ENCODE peak calls at places on chromosomes 1 and 21, in seven cellular contexts. One of them, this sample, is unnamed.

GRCh38 chr1:163071381-163072255 is 2.5 kb downstream of the RGS4 start:
- DNase-seq in spleen: no peak
- DNase-seq in HT-29: peak
- DNase-seq in fibroblast of lung: peak
- DNase-seq in stimulated activated CD4-positive, alpha-beta T cell treated with anti-CD3 and anti-CD28 coated beads, Interleukin-1b, Interleukin-23, amount 100 ng/mL, for 24 hours: peak
- DNase-seq in left kidney: peak
- DNase-seq in ELR: peak
- DNase-seq in this sample: peak

GRCh38 chr21:31698461-31698860 is 33.5 kb downstream of the SCAF4 start:
- DNase-seq in spleen: no peak
- DNase-seq in HT-29: no peak
- DNase-seq in fibroblast of lung: no peak
- DNase-seq in stimulated activated CD4-positive, alpha-beta T cell treated with anti-CD3 and anti-CD28 coated beads, Interleukin-1b, Interleukin-23, amount 100 ng/mL, for 24 hours: no peak
- DNase-seq in left kidney: no peak
- DNase-seq in ELR: no peak
- DNase-seq in this sample: no peak

GRCh38 chr1:240506176-240506575 is 105.8 kb downstream of the GREM2 start:
- DNase-seq in spleen: no peak
- DNase-seq in HT-29: no peak
- DNase-seq in fibroblast of lung: no peak
- DNase-seq in stimulated activated CD4-positive, alpha-beta T cell treated with anti-CD3 and anti-CD28 coated beads, Interleukin-1b, Interleukin-23, amount 100 ng/mL, for 24 hours: no peak
- DNase-seq in left kidney: no peak
- DNase-seq in ELR: no peak
- DNase-seq in this sample: no peak

GRCh38 chr21:45034556-45035476 is 39.6 kb upstream of the ADARB1 start:
- DNase-seq in spleen: no peak
- DNase-seq in HT-29: no peak
- DNase-seq in fibroblast of lung: no peak
- DNase-seq in stimulated activated CD4-positive, alpha-beta T cell treated with anti-CD3 and anti-CD28 coated beads, Interleukin-1b, Interleukin-23, amount 100 ng/mL, for 24 hours: no peak
- DNase-seq in left kidney: no peak
- DNase-seq in ELR: no peak
- DNase-seq in this sample: no peak

GRCh38 chr1:110464340-110464739 is 13.4 kb downstream of the PROK1 start:
- DNase-seq in spleen: peak
- DNase-seq in HT-29: no peak
- DNase-seq in fibroblast of lung: peak
- DNase-seq in stimulated activated CD4-positive, alpha-beta T cell treated with anti-CD3 and anti-CD28 coated beads, Interleukin-1b, Interleukin-23, amount 100 ng/mL, for 24 hours: no peak
- DNase-seq in left kidney: no peak
- DNase-seq in ELR: peak
- DNase-seq in this sample: no peak

GRCh38 chr1:180210008-180210555 is 20.0 kb upstream of the LHX4 start:
- DNase-seq in spleen: peak
- DNase-seq in HT-29: no peak
- DNase-seq in fibroblast of lung: no peak
- DNase-seq in stimulated activated CD4-positive, alpha-beta T cell treated with anti-CD3 and anti-CD28 coated beads, Interleukin-1b, Interleukin-23, amount 100 ng/mL, for 24 hours: no peak
- DNase-seq in left kidney: no peak
- DNase-seq in ELR: no peak
- DNase-seq in this sample: no peak

GRCh38 chr1:222909586-222909985 is 94.7 kb downstream of the DISP1 start:
- DNase-seq in spleen: no peak
- DNase-seq in HT-29: no peak
- DNase-seq in fibroblast of lung: peak
- DNase-seq in stimulated activated CD4-positive, alpha-beta T cell treated with anti-CD3 and anti-CD28 coated beads, Interleukin-1b, Interleukin-23, amount 100 ng/mL, for 24 hours: no peak
- DNase-seq in left kidney: no peak
- DNase-seq in ELR: peak
- DNase-seq in this sample: no peak

GRCh38 chr1:109531826-109532364 is 7.8 kb upstream of the GPR61 start:
- DNase-seq in spleen: no peak
- DNase-seq in HT-29: no peak
- DNase-seq in fibroblast of lung: peak
- DNase-seq in stimulated activated CD4-positive, alpha-beta T cell treated with anti-CD3 and anti-CD28 coated beads, Interleukin-1b, Interleukin-23, amount 100 ng/mL, for 24 hours: no peak
- DNase-seq in left kidney: no peak
- DNase-seq in ELR: peak
- DNase-seq in this sample: no peak

GRCh38 chr1:43354471-43354870 is 4.3 kb upstream of the CDC20 start:
- DNase-seq in spleen: no peak
- DNase-seq in HT-29: no peak
- DNase-seq in fibroblast of lung: no peak
- DNase-seq in stimulated activated CD4-positive, alpha-beta T cell treated with anti-CD3 and anti-CD28 coated beads, Interleukin-1b, Interleukin-23, amount 100 ng/mL, for 24 hours: no peak
- DNase-seq in left kidney: no peak
- DNase-seq in ELR: no peak
- DNase-seq in this sample: no peak

This sample was measured in GM18507.